ENCODE peak calls at places on chromosomes 2 and 18, in ten cellular contexts. K is memory B cell; X is H54; S is stimulated activated CD4-positive, alpha-beta T cell treated with anti-CD3 and anti-CD28 coated beads, TNF-alpha, amount 100 ng/mL, for 1 hour; J is CD8-positive, alpha-beta T cell; W is RWPE1; Z is HFF-Myc; T is NCI-H510A treated with DMSO at 0.1 percent for 48 hours; N is spleen; Q is NCI-H1417 treated with DMSO at 0.1 percent for 48 hours. G is an unnamed sample.

GRCh38 chr2:148524519-148524919 is 120.0 kb upstream of the EPC2 start:
- DNase-seq in K (no peak), X (no peak), S (peak), J (peak), W (no peak), Z (no peak), T (no peak), N (no peak), Q (no peak), G (no peak)

GRCh38 chr2:75074708-75075107 is 116.3 kb downstream of the POLE4 start:
- DNase-seq in K (no peak), X (no peak), S (no peak), J (no peak), W (no peak), Z (no peak), T (no peak), N (no peak), Q (no peak), G (no peak)

GRCh38 chr18:11857177-11857887 is 6.1 kb downstream of the CHMP1B start:
- DNase-seq in K (no peak), X (peak), S (no peak), J (no peak), W (peak), Z (peak), T (peak), N (peak), Q (no peak), G (peak)

GRCh38 chr2:73176205-73176880 is 26.0 kb upstream of the NOTO start:
- DNase-seq in K (no peak), X (no peak), S (no peak), J (peak), W (no peak), Z (no peak), T (no peak), N (no peak), Q (no peak), G (no peak)

GRCh38 chr2:3563521-3563976 is 5.4 kb upstream of the RNASEH1 start:
- DNase-seq in K (no peak), X (no peak), S (no peak), J (no peak), W (no peak), Z (no peak), T (no peak), N (no peak), Q (no peak), G (no peak)

GRCh38 chr2:224442092-224442999 is 40.4 kb upstream of the FAM124B start:
- DNase-seq in K (peak), X (no peak), S (no peak), J (no peak), W (peak), Z (no peak), T (peak), N (peak), Q (no peak), G (peak)

GRCh38 chr2:96844405-96844808 is 586 bp upstream of the ANKRD23 start:
- DNase-seq in K (no peak), X (no peak), S (no peak), J (no peak), W (no peak), Z (no peak), T (no peak), N (no peak), Q (no peak), G (no peak)

GRCh38 chr18:9914584-9915290 is 921 bp downstream of the VAPA start:
- DNase-seq in K (peak), X (peak), S (peak), J (peak), W (peak), Z (peak), T (peak), N (peak), Q (peak), G (peak)

GRCh38 chr2:164065038-164065437 is 329.2 kb upstream of the FIGN start:
- DNase-seq in K (no peak), X (no peak), S (no peak), J (no peak), W (no peak), Z (no peak), T (no peak), N (no peak), Q (no peak), G (no peak)